ENCODE peak calls at places on chromosomes 12 and 14, in five cellular contexts. One of them, this sample, is unnamed.

GRCh38 chr12:6090786-6091185 is 33.7 kb downstream of the VWF start:
- DNase-seq in iPS-NIHi11: no peak
- DNase-seq in psoas muscle: peak
- DNase-seq in ACHN: no peak
- DNase-seq in cardiac fibroblast: peak
- DNase-seq in this sample: no peak

GRCh38 chr14:96455588-96455987 is 46.6 kb upstream of the PAPOLA start:
- DNase-seq in ACHN: no peak
- DNase-seq in cardiac fibroblast: no peak
- DNase-seq in iPS-NIHi11: no peak
- DNase-seq in psoas muscle: no peak
- DNase-seq in this sample: no peak

GRCh38 chr12:109477185-109477962 is at the start of the genes KCTD10 and UBE3B:
- DNase-seq in cardiac fibroblast: peak
- DNase-seq in psoas muscle: peak
- DNase-seq in ACHN: peak
- DNase-seq in iPS-NIHi11: peak
- DNase-seq in this sample: peak

GRCh38 chr12:93502802-93503623 is 35.7 kb downstream of the MRPL42 start:
- DNase-seq in ACHN: peak
- DNase-seq in iPS-NIHi11: peak
- DNase-seq in psoas muscle: no peak
- DNase-seq in cardiac fibroblast: peak
- DNase-seq in this sample: peak

GRCh38 chr14:89673499-89674225 is 256.6 kb upstream of the FOXN3 start:
- DNase-seq in cardiac fibroblast: peak
- DNase-seq in ACHN: no peak
- DNase-seq in psoas muscle: no peak
- DNase-seq in iPS-NIHi11: no peak
- DNase-seq in this sample: no peak

GRCh38 chr14:77301103-77301502 is 19.6 kb downstream of the POMT2 start:
- DNase-seq in psoas muscle: peak
- DNase-seq in ACHN: peak
- DNase-seq in iPS-NIHi11: peak
- DNase-seq in cardiac fibroblast: peak
- DNase-seq in this sample: peak

GRCh38 chr14:35161231-35161630 is 38.9 kb downstream of the PRORP start:
- DNase-seq in cardiac fibroblast: peak
- DNase-seq in psoas muscle: no peak
- DNase-seq in iPS-NIHi11: no peak
- DNase-seq in ACHN: peak
- DNase-seq in this sample: no peak

GRCh38 chr12:113154351-113154973 is 4.9 kb downstream of the CFAP73 start:
- DNase-seq in psoas muscle: no peak
- DNase-seq in cardiac fibroblast: peak
- DNase-seq in ACHN: peak
- DNase-seq in iPS-NIHi11: peak
- DNase-seq in this sample: no peak

GRCh38 chr12:132986885-132987225 is 688 bp downstream of the ZNF26 start:
- DNase-seq in psoas muscle: no peak
- DNase-seq in ACHN: peak
- DNase-seq in iPS-NIHi11: no peak
- DNase-seq in cardiac fibroblast: peak
- DNase-seq in this sample: no peak

GRCh38 chr12:14258468-14258947 is 107.0 kb upstream of the ATF7IP start:
- DNase-seq in psoas muscle: peak
- DNase-seq in cardiac fibroblast: no peak
- DNase-seq in ACHN: no peak
- DNase-seq in iPS-NIHi11: no peak
- DNase-seq in this sample: no peak

GRCh38 chr12:21552983-21553673 is 27.0 kb downstream of the SPX start:
- DNase-seq in cardiac fibroblast: no peak
- DNase-seq in ACHN: no peak
- DNase-seq in psoas muscle: no peak
- DNase-seq in iPS-NIHi11: no peak
- DNase-seq in this sample: peak

GRCh38 chr12:29164477-29165163 is 15.5 kb downstream of the FAR2 start:
- DNase-seq in psoas muscle: no peak
- DNase-seq in iPS-NIHi11: no peak
- DNase-seq in ACHN: peak
- DNase-seq in cardiac fibroblast: peak
- DNase-seq in this sample: peak

GRCh38 chr12:47886471-47887240 is 18.1 kb downstream of the VDR start:
- DNase-seq in psoas muscle: no peak
- DNase-seq in ACHN: peak
- DNase-seq in iPS-NIHi11: no peak
- DNase-seq in cardiac fibroblast: no peak
- DNase-seq in this sample: peak

GRCh38 chr12:26120561-26121274 is 4.1 kb downstream of the BHLHE41 start:
- DNase-seq in psoas muscle: no peak
- DNase-seq in cardiac fibroblast: no peak
- DNase-seq in iPS-NIHi11: no peak
- DNase-seq in ACHN: no peak
- DNase-seq in this sample: no peak

GRCh38 chr12:2292560-2292959 is 239.8 kb downstream of the CACNA1C start:
- DNase-seq in ACHN: no peak
- DNase-seq in psoas muscle: no peak
- DNase-seq in cardiac fibroblast: no peak
- DNase-seq in iPS-NIHi11: no peak
- DNase-seq in this sample: no peak

This sample was measured in LHCN-M2.